ENCODE peak calls at places on chromosomes 12 and 14, in nine cellular contexts. G is WTC11, Y is uterus, T is Calu3, V is heart right ventricle, D is fibroblast of mammary gland, E is foreskin fibroblast, J is tibial artery, N is pancreas. A is an unnamed sample.

GRCh38 chr14:68520637-68521556 is 272.0 kb downstream of the ZFP36L1 start:
- DNase-seq in G (peak), Y (no peak), T (peak), V (no peak), D (no peak), E (no peak), J (no peak), N (peak), A (no peak)

GRCh38 chr14:30620178-30620577 is 1.9 kb upstream of the SCFD1 start:
- DNase-seq in G (no peak), Y (no peak), T (no peak), V (no peak), D (peak), E (no peak), J (no peak), N (no peak), A (peak)

GRCh38 chr12:5614206-5614605 is 182.3 kb downstream of the NTF3 start:
- DNase-seq in G (no peak), Y (no peak), T (no peak), V (no peak), D (no peak), E (no peak), J (no peak), N (no peak), A (no peak)

GRCh38 chr14:92668266-92668973 is 80.0 kb downstream of the LGMN start:
- DNase-seq in G (no peak), Y (no peak), T (no peak), V (no peak), D (no peak), E (no peak), J (no peak), N (no peak), A (no peak)

GRCh38 chr14:54788701-54789100 is 113.9 kb downstream of the GCH1 start:
- DNase-seq in G (no peak), Y (no peak), T (no peak), V (no peak), D (no peak), E (no peak), J (no peak), N (no peak), A (no peak)

GRCh38 chr14:60206837-60207533 is 41.8 kb upstream of the DHRS7 start:
- DNase-seq in G (no peak), Y (no peak), T (no peak), V (no peak), D (no peak), E (no peak), J (no peak), N (no peak), A (no peak)

GRCh38 chr14:102464006-102464405 is 45.6 kb downstream of the ANKRD9 start:
- DNase-seq in G (no peak), Y (no peak), T (no peak), V (no peak), D (no peak), E (no peak), J (no peak), N (no peak), A (no peak)

GRCh38 chr12:52690351-52691075 is 10.3 kb upstream of the KRT1 start:
- DNase-seq in G (no peak), Y (no peak), T (no peak), V (no peak), D (no peak), E (no peak), J (no peak), N (no peak), A (no peak)

GRCh38 chr12:132588821-132589669 is 21.3 kb downstream of the LRCOL1 start:
- DNase-seq in G (no peak), Y (no peak), T (no peak), V (no peak), D (no peak), E (no peak), J (no peak), N (no peak), A (no peak)

GRCh38 chr12:49483621-49484020 is 55.2 kb upstream of the KCNH3 start:
- DNase-seq in G (no peak), Y (no peak), T (no peak), V (no peak), D (no peak), E (no peak), J (no peak), N (no peak), A (no peak)

GRCh38 chr12:109885616-109886015 is 5.3 kb upstream of the GLTP start:
- DNase-seq in G (no peak), Y (no peak), T (no peak), V (no peak), D (no peak), E (no peak), J (no peak), N (no peak), A (no peak)

GRCh38 chr12:106022568-106023012 is 116.2 kb downstream of the NUAK1 start:
- DNase-seq in G (no peak), Y (no peak), T (peak), V (no peak), D (no peak), E (no peak), J (no peak), N (no peak), A (no peak)

GRCh38 chr14:54253195-54253947 is 143.4 kb upstream of the CDKN3 start:
- DNase-seq in G (no peak), Y (no peak), T (peak), V (no peak), D (peak), E (peak), J (no peak), N (no peak), A (peak)

GRCh38 chr12:110619534-110619953 is 5.6 kb downstream of the TCTN1 start:
- DNase-seq in G (no peak), Y (no peak), T (no peak), V (no peak), D (peak), E (peak), J (no peak), N (no peak), A (peak)

GRCh38 chr14:104399432-104400155 is 180.0 kb upstream of the C14orf180 start:
- DNase-seq in G (no peak), Y (no peak), T (no peak), V (no peak), D (no peak), E (no peak), J (no peak), N (no peak), A (peak)

GRCh38 chr14:100536721-100537700 is 50.2 kb downstream of the BEGAIN start:
- DNase-seq in G (peak), Y (peak), T (no peak), V (peak), D (no peak), E (no peak), J (peak), N (peak), A (no peak)

GRCh38 chr12:75728826-75729225 is 217.4 kb upstream of the KRR1 start:
- DNase-seq in G (no peak), Y (no peak), T (no peak), V (no peak), D (no peak), E (no peak), J (no peak), N (no peak), A (no peak)

GRCh38 chr12:75724913-75725312 is 213.5 kb upstream of the KRR1 start:
- DNase-seq in G (no peak), Y (peak), T (peak), V (no peak), D (peak), E (peak), J (no peak), N (no peak), A (no peak)

GRCh38 chr12:75722714-75723200 is 211.3 kb upstream of the KRR1 start:
- DNase-seq in G (no peak), Y (peak), T (peak), V (no peak), D (peak), E (peak), J (peak), N (peak), A (peak)

GRCh38 chr12:75727577-75727976 is 216.2 kb upstream of the KRR1 start:
- DNase-seq in G (peak), Y (no peak), T (no peak), V (no peak), D (no peak), E (no peak), J (no peak), N (no peak), A (no peak)

DNA sequence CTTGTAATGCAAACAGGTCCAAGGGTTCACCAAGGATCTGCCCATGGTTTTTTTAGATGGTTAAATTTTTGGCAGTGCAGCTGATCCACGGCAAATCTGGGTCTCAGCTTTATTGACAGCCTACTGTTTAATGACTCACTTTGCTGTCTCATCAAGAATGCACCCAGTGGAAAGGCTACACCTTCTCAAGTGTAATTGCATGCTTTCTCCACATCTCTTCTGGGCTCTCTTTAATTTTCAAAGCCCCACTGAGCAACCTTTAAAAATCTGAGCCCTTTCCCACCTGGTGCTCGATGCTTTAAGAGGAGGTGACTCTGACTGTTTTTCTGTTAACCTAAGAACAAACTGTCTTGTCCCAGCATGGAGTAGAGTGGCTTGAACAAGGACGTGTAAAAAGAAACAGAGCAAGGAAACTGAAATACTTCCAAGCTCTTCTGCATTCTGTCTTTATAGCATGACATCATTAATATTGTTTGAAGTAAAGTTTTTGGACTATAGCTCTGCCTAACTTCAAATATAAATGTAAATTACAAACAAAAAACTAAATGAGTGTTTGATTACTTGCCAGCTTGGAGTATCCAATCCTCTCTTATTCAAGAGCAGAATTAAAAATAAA is 214.2 kb upstream of the KRR1 start:
- DNase-seq in G (no peak), Y (no peak), T (peak), V (no peak), D (peak), E (peak), J (no peak), N (no peak), A (no peak)
- TF ChIP-seq CTCF in G (no peak), Y (no peak), T (peak), V (no peak), D (peak), E (no peak), J (no peak), N (no peak), A (no peak)

GRCh38 chr12:51217133-51217967 is 512 bp downstream of the POU6F1 start:
- DNase-seq in G (peak), Y (peak), T (peak), V (peak), D (peak), E (peak), J (peak), N (peak), A (peak)
- TF ChIP-seq CTCF in G (no peak), Y (peak), T (no peak), V (peak), D (peak), E (no peak), J (peak), N (no peak), A (peak)

GRCh38 chr12:13982010-13982409 is 608 bp upstream of the GRIN2B start:
- DNase-seq in G (peak), Y (no peak), T (no peak), V (no peak), D (no peak), E (no peak), J (no peak), N (no peak), A (peak)
- TF ChIP-seq CTCF in G (peak), Y (no peak), T (no peak), V (peak), D (peak), E (no peak), J (no peak), N (no peak), A (no peak)

GRCh38 chr12:113820842-113821241 is 145.3 kb downstream of the RBM19 start:
- DNase-seq in G (no peak), Y (no peak), T (no peak), V (no peak), D (no peak), E (no peak), J (no peak), N (no peak), A (no peak)

GRCh38 chr12:113819495-113819894 is 146.6 kb downstream of the RBM19 start:
- DNase-seq in G (no peak), Y (no peak), T (no peak), V (no peak), D (no peak), E (no peak), J (no peak), N (no peak), A (no peak)

GRCh38 chr12:113818278-113818677 is 147.8 kb downstream of the RBM19 start:
- DNase-seq in G (no peak), Y (no peak), T (no peak), V (no peak), D (no peak), E (no peak), J (no peak), N (no peak), A (no peak)

GRCh38 chr12:113820310-113820709 is 145.8 kb downstream of the RBM19 start:
- DNase-seq in G (no peak), Y (no peak), T (no peak), V (no peak), D (no peak), E (no peak), J (no peak), N (no peak), A (no peak)

DNA sequence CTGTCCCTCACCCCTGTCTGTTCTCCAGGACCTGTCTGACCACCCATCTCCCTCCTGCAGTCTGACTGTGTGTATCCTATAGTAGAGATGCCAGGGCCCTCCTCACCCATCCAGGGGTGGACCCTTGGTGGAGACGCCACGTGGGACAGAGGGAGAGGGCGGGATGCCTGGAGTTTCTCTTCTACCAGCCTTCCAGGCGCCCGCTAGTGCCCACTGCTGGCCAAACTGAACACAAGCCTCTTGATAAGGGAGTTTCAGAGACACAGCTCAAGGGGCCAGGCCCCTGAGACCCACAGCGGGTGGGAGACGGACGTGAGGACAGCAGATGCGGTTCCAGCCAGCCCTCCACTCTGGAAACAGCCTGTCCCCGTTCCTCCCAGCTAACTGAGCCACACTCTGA is 147.3 kb downstream of the RBM19 start:
- DNase-seq in G (peak), Y (no peak), T (peak), V (no peak), D (no peak), E (peak), J (no peak), N (no peak), A (no peak)
- TF ChIP-seq CTCF in G (peak), Y (no peak), T (peak), V (peak), D (peak), E (peak), J (no peak), N (no peak), A (peak)

GRCh38 chr12:89980236-89980635 is 271.6 kb upstream of the ATP2B1 start:
- DNase-seq in G (no peak), Y (no peak), T (no peak), V (no peak), D (peak), E (peak), J (peak), N (peak), A (no peak)

GRCh38 chr12:89976866-89977265 is 268.2 kb upstream of the ATP2B1 start:
- DNase-seq in G (no peak), Y (no peak), T (no peak), V (no peak), D (no peak), E (no peak), J (no peak), N (no peak), A (no peak)

GRCh38 chr12:89975578-89975977 is 266.9 kb upstream of the ATP2B1 start:
- DNase-seq in G (no peak), Y (no peak), T (no peak), V (no peak), D (no peak), E (no peak), J (no peak), N (no peak), A (no peak)

GRCh38 chr12:89971880-89972279 is 263.2 kb upstream of the ATP2B1 start:
- DNase-seq in G (no peak), Y (no peak), T (no peak), V (no peak), D (no peak), E (no peak), J (peak), N (no peak), A (no peak)

GRCh38 chr12:89977356-89978185 is 268.9 kb upstream of the ATP2B1 start:
- DNase-seq in G (no peak), Y (no peak), T (no peak), V (no peak), D (peak), E (no peak), J (no peak), N (no peak), A (no peak)
- TF ChIP-seq CTCF in G (no peak), Y (no peak), T (no peak), V (no peak), D (no peak), E (no peak), J (no peak), N (no peak), A (no peak)

A was measured in GM13976.